ENCODE peak calls at places on chromosomes 7 and 10, in four cellular contexts. K is fibroblast of lung, G is RWPE1, W is iPS DF 19.7. I is an unnamed sample.

GRCh38 chr7:150405584-150406310 is 26.6 kb downstream of the ZNF775 start:
- DNase-seq in G (peak), W (no peak), K (no peak), I (no peak)

GRCh38 chr10:102420443-102420809 is 210 bp upstream of the FBXL15 start:
- DNase-seq in W (no peak), G (no peak), K (no peak), I (no peak)

GRCh38 chr10:92847185-92847864 is 995 bp upstream of the EXOC6 start:
- DNase-seq in K (no peak), W (no peak), G (no peak), I (peak)

GRCh38 chr7:113086431-113086888 is at the start of gene GPR85:
- DNase-seq in K (peak), W (no peak), G (peak), I (peak)

GRCh38 chr7:1539346-1540321 is 9.1 kb downstream of the MAFK start:
- DNase-seq in W (no peak), K (no peak), G (no peak), I (no peak)

GRCh38 chr10:45280113-45280512 is 35.3 kb downstream of the OR13A1 start:
- DNase-seq in G (no peak), K (no peak), W (no peak), I (no peak)

GRCh38 chr7:55517191-55517633 is 55.1 kb downstream of the VOPP1 start:
- DNase-seq in G (no peak), W (no peak), K (no peak), I (no peak)

GRCh38 chr7:3943779-3944520 is 642.9 kb downstream of the SDK1 start:
- DNase-seq in G (no peak), W (no peak), K (no peak), I (no peak)

GRCh38 chr10:71359364-71360046 is 37.2 kb upstream of the CDH23 start:
- DNase-seq in W (no peak), K (no peak), G (no peak), I (no peak)

I was measured in H4.